ENCODE peak calls at places on chromosomes 3 and 15, in eight cellular contexts. R is uterus, V is PC-3, D is spleen, Y is GM12865, P is heart left ventricle, W is transverse colon, O is cardiac muscle cell. G is an unnamed sample.

GRCh38 chr3:155179425-155179814 is 99.3 kb downstream of the MME start:
- DNase-seq in R (no peak), V (no peak), D (no peak), Y (no peak), P (no peak), W (no peak), O (no peak), G (no peak)

GRCh38 chr3:20683912-20684311 is 497.9 kb upstream of the SGO1 start:
- DNase-seq in R (no peak), V (no peak), D (no peak), Y (no peak), P (peak), W (no peak), O (peak), G (no peak)

GRCh38 chr15:69979269-69979668 is 118.4 kb downstream of the TLE3 start:
- DNase-seq in R (no peak), V (peak), D (peak), Y (peak), P (no peak), W (peak), O (no peak), G (peak)

GRCh38 chr3:141308588-141309218 is 59.6 kb upstream of the ZBTB38 start:
- DNase-seq in R (peak), V (peak), D (no peak), Y (no peak), P (no peak), W (peak), O (peak), G (no peak)

GRCh38 chr3:51703026-51703775 is 3.7 kb upstream of the GRM2 start:
- DNase-seq in R (no peak), V (no peak), D (peak), Y (no peak), P (peak), W (no peak), O (no peak), G (no peak)

GRCh38 chr3:176789281-176789705 is 408.0 kb downstream of the TBL1XR1 start:
- DNase-seq in R (no peak), V (peak), D (no peak), Y (no peak), P (no peak), W (no peak), O (no peak), G (no peak)

GRCh38 chr15:75775296-75776074 is 62.8 kb upstream of the CSPG4 start:
- DNase-seq in R (no peak), V (no peak), D (peak), Y (peak), P (no peak), W (no peak), O (no peak), G (no peak)

GRCh38 chr3:111801697-111802655 is 57.1 kb upstream of the PHLDB2 start:
- DNase-seq in R (peak), V (peak), D (no peak), Y (no peak), P (no peak), W (no peak), O (peak), G (peak)

GRCh38 chr3:20043398-20043797 is 3.2 kb downstream of the KAT2B start:
- DNase-seq in R (peak), V (no peak), D (peak), Y (peak), P (peak), W (peak), O (peak), G (no peak)

GRCh38 chr15:20353966-20354883 is 187.4 kb downstream of the GOLGA6L6 start:
- DNase-seq in R (no peak), V (no peak), D (peak), Y (no peak), P (no peak), W (no peak), O (no peak), G (no peak)

GRCh38 chr15:40594429-40594836 is 384 bp downstream of the KNL1 start:
- DNase-seq in R (no peak), V (peak), D (peak), Y (peak), P (peak), W (peak), O (peak), G (no peak)

GRCh38 chr15:91471410-91471993 is 371.4 kb downstream of the SV2B start:
- DNase-seq in R (peak), V (no peak), D (no peak), Y (no peak), P (no peak), W (no peak), O (peak), G (no peak)

GRCh38 chr15:42190370-42190769 is 17.7 kb downstream of the VPS39 start:
- DNase-seq in R (no peak), V (no peak), D (no peak), Y (no peak), P (no peak), W (no peak), O (no peak), G (no peak)

GRCh38 chr3:8739757-8740508 is 6.3 kb downstream of the CAV3 start:
- DNase-seq in R (no peak), V (peak), D (no peak), Y (peak), P (no peak), W (no peak), O (peak), G (peak)

GRCh38 chr3:156816794-156817741 is 9.1 kb upstream of the LEKR1 start:
- DNase-seq in R (peak), V (peak), D (peak), Y (peak), P (peak), W (peak), O (peak), G (no peak)

GRCh38 chr15:61598655-61599054 is 369.6 kb upstream of the RORA start:
- DNase-seq in R (no peak), V (no peak), D (no peak), Y (no peak), P (no peak), W (no peak), O (no peak), G (no peak)

GRCh38 chr15:66580643-66581042 is 14.8 kb upstream of the LCTL start:
- DNase-seq in R (no peak), V (no peak), D (no peak), Y (no peak), P (no peak), W (no peak), O (peak), G (no peak)

GRCh38 chr15:47407692-47408091 is 309.6 kb upstream of the SEMA6D start:
- DNase-seq in R (no peak), V (no peak), D (no peak), Y (no peak), P (no peak), W (no peak), O (no peak), G (no peak)
- TF ChIP-seq CTCF in R (no peak), V (no peak), D (no peak), Y (no peak), P (no peak), W (no peak), O (no peak), G (no peak)

DNA sequence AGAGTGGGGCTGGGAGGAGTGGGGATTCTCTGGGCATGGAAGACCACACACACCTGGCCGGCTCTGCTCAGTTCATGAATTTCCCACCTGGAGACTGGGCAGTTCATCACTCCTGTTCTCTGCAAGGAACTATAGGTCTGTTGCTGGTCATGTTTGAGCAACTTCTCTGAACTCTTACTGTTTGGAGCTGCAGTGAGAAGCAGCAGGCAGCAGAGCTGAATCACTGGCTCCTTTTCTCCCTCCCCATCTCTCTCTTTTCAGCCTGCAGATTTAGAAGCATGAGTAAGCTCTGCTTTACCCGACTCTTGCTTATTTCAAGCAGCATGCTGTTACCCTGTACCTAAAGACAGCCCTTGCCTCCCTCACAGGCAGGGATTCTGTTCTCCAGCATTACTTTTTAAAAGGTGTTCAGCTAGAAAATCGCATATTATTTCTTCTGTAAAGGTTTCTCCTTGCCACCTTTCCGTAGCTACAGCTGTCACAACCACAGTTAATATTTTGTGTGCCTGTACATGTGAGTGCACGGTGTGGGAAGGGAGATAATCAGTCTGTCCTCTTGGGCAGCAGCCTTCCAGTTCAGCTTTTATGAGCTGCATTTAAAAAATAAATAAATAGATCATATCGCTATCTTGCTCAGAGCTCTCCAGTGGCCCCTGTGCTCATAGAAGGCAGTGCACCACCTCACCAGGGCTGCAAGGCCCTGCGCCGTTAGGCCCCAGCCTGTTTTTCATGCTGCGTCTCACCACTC is 131.6 kb downstream of the CHCHD6 start:
- DNase-seq in R (no peak), V (peak), D (no peak), Y (no peak), P (no peak), W (no peak), O (peak), G (peak)
- TF ChIP-seq CTCF in R (no peak), V (no peak), D (no peak), Y (no peak), P (no peak), W (no peak), O (no peak), G (peak)

GRCh38 chr15:67762610-67763368 is 62.5 kb upstream of the SKOR1 start:
- DNase-seq in R (no peak), V (no peak), D (no peak), Y (peak), P (no peak), W (no peak), O (no peak), G (no peak)

GRCh38 chr15:67768592-67768991 is 56.7 kb upstream of the SKOR1 start:
- DNase-seq in R (no peak), V (peak), D (no peak), Y (no peak), P (no peak), W (no peak), O (no peak), G (no peak)

GRCh38 chr15:67769468-67770097 is 55.7 kb upstream of the SKOR1 start:
- DNase-seq in R (no peak), V (no peak), D (no peak), Y (no peak), P (no peak), W (no peak), O (no peak), G (no peak)

GRCh38 chr15:67766963-67767362 is 58.3 kb upstream of the SKOR1 start:
- DNase-seq in R (no peak), V (no peak), D (no peak), Y (no peak), P (no peak), W (no peak), O (no peak), G (no peak)

GRCh38 chr15:67765706-67766105 is 59.6 kb upstream of the SKOR1 start:
- DNase-seq in R (no peak), V (no peak), D (no peak), Y (no peak), P (no peak), W (no peak), O (no peak), G (no peak)
- TF ChIP-seq CTCF in R (no peak), V (no peak), D (no peak), Y (no peak), P (no peak), W (no peak), O (no peak), G (no peak)

GRCh38 chr3:32157600-32158264 is 51.3 kb downstream of the GPD1L start:
- DNase-seq in R (no peak), V (no peak), D (no peak), Y (no peak), P (peak), W (no peak), O (no peak), G (no peak)
- TF ChIP-seq CTCF in R (no peak), V (no peak), D (no peak), Y (no peak), P (no peak), W (no peak), O (no peak), G (no peak)

DNA sequence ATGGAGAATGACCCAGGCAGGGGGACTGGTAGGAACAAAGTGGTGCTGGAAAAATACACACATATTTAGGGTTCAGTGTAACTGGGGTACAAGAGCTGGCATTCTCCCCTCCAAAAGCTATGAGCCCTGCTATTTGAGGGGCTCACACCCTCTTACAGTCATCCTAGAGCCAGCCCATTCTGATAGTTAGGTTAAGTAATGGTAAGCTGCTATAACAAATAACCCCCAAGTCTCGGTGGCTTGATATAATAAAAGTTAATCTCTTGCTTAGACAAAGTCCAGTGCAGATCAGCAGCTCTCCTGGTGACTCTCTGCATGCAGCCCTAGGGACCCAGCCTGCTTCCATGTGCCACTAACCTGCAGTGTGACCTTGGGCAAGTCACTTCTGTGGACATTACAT is 234.9 kb upstream of the HES1 start:
- DNase-seq in R (no peak), V (no peak), D (no peak), Y (no peak), P (no peak), W (no peak), O (no peak), G (no peak)
- TF ChIP-seq CTCF in R (no peak), V (no peak), D (no peak), Y (no peak), P (no peak), W (no peak), O (no peak), G (no peak)

GRCh38 chr3:131217296-131217741 is 164.3 kb upstream of the NUDT16 start:
- DNase-seq in R (no peak), V (peak), D (no peak), Y (no peak), P (no peak), W (no peak), O (peak), G (no peak)

GRCh38 chr3:131216340-131216739 is 165.2 kb upstream of the NUDT16 start:
- DNase-seq in R (no peak), V (peak), D (no peak), Y (no peak), P (no peak), W (no peak), O (peak), G (no peak)

GRCh38 chr3:131221731-131222130 is 159.8 kb upstream of the NUDT16 start:
- DNase-seq in R (no peak), V (peak), D (no peak), Y (no peak), P (no peak), W (no peak), O (peak), G (no peak)

GRCh38 chr3:131218196-131218595 is 163.4 kb upstream of the NUDT16 start:
- DNase-seq in R (no peak), V (peak), D (no peak), Y (no peak), P (no peak), W (no peak), O (peak), G (no peak)

DNA sequence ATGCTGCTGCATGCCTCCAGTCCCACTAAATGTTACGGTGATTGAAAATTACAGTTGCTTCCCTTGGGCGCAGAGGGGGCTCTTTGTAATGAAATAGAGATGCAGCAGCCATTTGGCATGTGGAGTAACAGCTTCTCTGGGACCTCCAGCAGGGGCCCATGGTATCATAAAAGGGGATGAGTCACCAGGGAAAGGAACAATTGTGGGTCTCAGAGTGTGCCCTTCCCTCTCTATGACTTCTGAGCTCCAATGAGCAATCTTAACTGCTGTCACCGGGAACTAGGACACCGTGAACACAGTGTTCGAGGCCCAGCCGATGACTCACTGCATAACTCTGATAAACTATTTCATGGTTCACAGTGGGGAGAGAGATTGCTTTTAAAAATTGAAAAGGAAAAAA is 164.8 kb upstream of the NUDT16 start:
- DNase-seq in R (no peak), V (peak), D (no peak), Y (no peak), P (no peak), W (no peak), O (peak), G (peak)
- TF ChIP-seq CTCF in R (no peak), V (no peak), D (no peak), Y (no peak), P (no peak), W (no peak), O (peak), G (peak)

DNA sequence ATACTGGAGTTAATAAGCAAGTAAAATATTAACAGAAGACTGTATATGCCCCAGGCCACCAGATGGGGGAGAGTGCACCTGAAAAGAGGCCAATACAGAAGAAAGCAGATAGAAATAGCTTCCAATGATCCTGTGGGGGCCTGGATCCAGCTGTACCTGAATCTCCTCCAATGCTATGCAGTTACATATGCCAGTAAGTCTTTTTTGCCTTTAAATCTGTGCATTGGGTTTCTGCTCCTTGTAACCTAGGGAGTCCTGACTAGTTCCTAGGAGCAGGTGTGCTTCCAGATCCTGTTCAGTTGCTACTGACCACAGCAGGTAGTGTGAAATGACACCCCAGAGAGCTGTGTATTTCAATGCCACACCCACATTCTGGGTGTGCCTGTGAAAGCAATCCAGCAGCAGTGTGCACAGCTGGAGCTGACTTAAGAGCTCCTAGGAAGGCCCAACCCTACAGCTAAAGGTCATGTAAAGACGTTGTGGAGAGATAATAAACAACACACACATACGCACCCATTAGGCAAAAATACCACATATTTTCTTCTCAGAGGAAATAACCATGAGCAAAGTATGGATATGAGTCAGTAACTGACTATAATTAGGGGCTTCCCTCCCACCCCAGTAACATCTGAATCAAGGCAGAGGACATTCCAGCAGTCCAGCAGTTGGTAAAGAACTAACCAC is 62.2 kb upstream of the AKAP13 start:
- DNase-seq in R (no peak), V (peak), D (no peak), Y (peak), P (peak), W (peak), O (peak), G (no peak)
- TF ChIP-seq CTCF in R (no peak), V (peak), D (no peak), Y (peak), P (no peak), W (no peak), O (no peak), G (peak)

GRCh38 chr3:24058940-24059705 is 114.0 kb downstream of the NR1D2 start:
- DNase-seq in R (no peak), V (no peak), D (no peak), Y (no peak), P (no peak), W (no peak), O (no peak), G (no peak)

GRCh38 chr3:24060055-24060454 is 115.0 kb downstream of the NR1D2 start:
- DNase-seq in R (no peak), V (peak), D (no peak), Y (no peak), P (no peak), W (no peak), O (peak), G (no peak)
- TF ChIP-seq CTCF in R (no peak), V (no peak), D (no peak), Y (no peak), P (no peak), W (no peak), O (no peak), G (no peak)

GRCh38 chr3:194240766-194241165 is 104.8 kb downstream of the HES1 start:
- DNase-seq in R (no peak), V (no peak), D (no peak), Y (no peak), P (no peak), W (no peak), O (no peak), G (no peak)
- TF ChIP-seq CTCF in R (no peak), V (no peak), D (no peak), Y (no peak), P (no peak), W (no peak), O (no peak), G (no peak)

G was measured in epithelial cell of proximal tubule.